ENCODE peak calls at places on chromosome 4, in five cellular contexts. R is Kasumi-1, G is GM23248, T is myocyte, B is GM19239. V is an unnamed sample.
A peak's percentile ranks its signal among the peaks of the same experiment; 100 is the strongest.

GRCh38 chr4:150211821-150212445 is 133.7 kb downstream of the DCLK2 start:
- DNase-seq in B (no peak), R (no peak), T (no peak), G (peak; percentile 39), V (no peak)

GRCh38 chr4:147590249-147590920 is 26.8 kb upstream of the TMEM184C start:
- DNase-seq in G (peak; percentile 64), B (peak; percentile 17), R (peak; percentile 76), T (peak; percentile 87), V (peak; percentile 52)

GRCh38 chr4:128715616-128716015 is 93.9 kb upstream of the JADE1 start:
- DNase-seq in T (peak; percentile 31), G (peak; percentile 82), R (no peak), B (no peak), V (peak; percentile 32)

GRCh38 chr4:76729991-76730390 is 168.0 kb downstream of the SOWAHB start:
- DNase-seq in B (no peak), G (peak; percentile 58), R (no peak), T (no peak), V (no peak)

GRCh38 chr4:150482581-150482980 is 99.4 kb upstream of the MAB21L2 start:
- DNase-seq in G (no peak), R (no peak), T (no peak), B (no peak), V (no peak)

GRCh38 chr4:85737254-85737653 is 262.3 kb downstream of the ARHGAP24 start:
- DNase-seq in G (no peak), T (no peak), R (no peak), B (no peak), V (no peak)

GRCh38 chr4:155497306-155497705 is 120.5 kb upstream of the MAP9 start:
- DNase-seq in G (no peak), B (no peak), R (no peak), T (no peak), V (no peak)

GRCh38 chr4:148261861-148262260 is 180.4 kb downstream of the NR3C2 start:
- DNase-seq in T (no peak), G (no peak), B (no peak), R (no peak), V (no peak)

GRCh38 chr4:41820473-41820872 is 71.9 kb upstream of the PHOX2B start:
- DNase-seq in B (no peak), G (no peak), T (no peak), R (no peak), V (no peak)

GRCh38 chr4:91758487-91758886 is 545.3 kb upstream of the GRID2 start:
- DNase-seq in T (peak; percentile 1), R (no peak), B (no peak), G (no peak), V (no peak)

GRCh38 chr4:128810331-128810870 is 901 bp downstream of the JADE1 start:
- DNase-seq in G (peak; percentile 65), T (peak; percentile 55), B (peak; percentile 27), R (no peak), V (peak; percentile 73)

GRCh38 chr4:25031077-25031606 is 396 bp upstream of the LGI2 start:
- DNase-seq in R (no peak), B (no peak), G (peak; percentile 46), T (peak; percentile 47), V (peak; percentile 69)

GRCh38 chr4:2083116-2083825 is 24.1 kb downstream of the NAT8L start:
- DNase-seq in G (no peak), R (no peak), B (no peak), T (no peak), V (no peak)

GRCh38 chr4:183403486-183403885 is 41.0 kb upstream of the CDKN2AIP start:
- DNase-seq in T (no peak), R (no peak), G (peak; percentile 30), B (no peak), V (peak; percentile 40)

GRCh38 chr4:138869165-138869564 is 146.4 kb upstream of the NOCT start:
- DNase-seq in R (no peak), T (no peak), B (no peak), G (peak; percentile 55), V (no peak)

GRCh38 chr4:128287159-128287870 is at the start of gene PGRMC2:
- DNase-seq in T (peak; percentile 46), G (peak; percentile 68), R (peak; percentile 47), B (no peak), V (no peak)

GRCh38 chr4:77332696-77333270 is 175.8 kb downstream of the CCNG2 start:
- DNase-seq in B (no peak), R (no peak), T (no peak), G (no peak), V (no peak)

GRCh38 chr4:82898322-82899243 is 2.0 kb upstream of the THAP9 start:
- DNase-seq in R (peak; percentile 71), B (no peak), G (peak; percentile 95), T (peak; percentile 68), V (peak; percentile 49)

GRCh38 chr4:26343041-26343403 is 22.2 kb downstream of the RBPJ start:
- DNase-seq in B (no peak), R (no peak), T (peak; percentile 42), G (peak; percentile 62), V (no peak)

GRCh38 chr4:42673084-42673429 is 16.2 kb upstream of the ATP8A1 start:
- DNase-seq in G (peak; percentile 61), R (peak; percentile 18), B (no peak), T (no peak), V (no peak)

GRCh38 chr4:155529761-155530160 is 136.9 kb upstream of the GUCY1A1 start:
- DNase-seq in T (no peak), G (no peak), B (no peak), R (no peak), V (no peak)

GRCh38 chr4:64781737-64782326 is 372.6 kb upstream of the TECRL start:
- DNase-seq in G (peak; percentile 42), T (peak; percentile 58), R (peak; percentile 70), B (no peak), V (peak; percentile 32)

GRCh38 chr4:39046243-39046642 is 14.0 kb upstream of the TMEM156 start:
- DNase-seq in R (peak; percentile 60), T (no peak), G (peak; percentile 40), B (no peak), V (peak; percentile 88)

GRCh38 chr4:137370206-137370633 is 162.1 kb downstream of the PCDH18 start:
- DNase-seq in B (no peak), G (peak; percentile 71), T (no peak), R (no peak), V (no peak)

GRCh38 chr4:25092139-25092538 is 61.4 kb upstream of the LGI2 start:
- DNase-seq in B (no peak), T (no peak), G (no peak), R (no peak), V (no peak)

GRCh38 chr4:48722509-48723446 is 57.3 kb downstream of the FRYL start:
- DNase-seq in R (no peak), B (no peak), G (peak; percentile 22), T (no peak), V (no peak)

GRCh38 chr4:127849505-127850234 is 31.0 kb upstream of the PLK4 start:
- DNase-seq in B (no peak), T (no peak), R (no peak), G (peak; percentile 23), V (no peak)

GRCh38 chr4:108018038-108018883 is 28.6 kb downstream of the HADH start:
- DNase-seq in T (peak; percentile 88), R (peak; percentile 72), B (peak; percentile 51), G (peak; percentile 77), V (peak; percentile 70)